ENCODE peak calls at places on chromosomes 16 and 17, in five cellular contexts. One of them, this sample, is unnamed.
A peak's percentile ranks its signal among the peaks of the same experiment; 100 is the strongest.

GRCh38 chr16:76946879-76947278 is 244.1 kb upstream of the MON1B start:
- DNase-seq in mesendoderm: peak; percentile 93
- DNase-seq in activated T-helper 2 cell treated with anti-CD3 and anti-CD28 coated beads, Interferon-gamma antibody, Interleukin-2, Interleukin-4, amounts not matched to agents 10 μg/mL and 5 μg/mL and 100 μg/mL, durations not matched to agents 14 hours and 24 hours and 36 hours: no peak
- DNase-seq in dermis blood vessel endothelial cell: no peak
- DNase-seq in activated CD8-positive, alpha-beta T cell treated with anti-CD3 and anti-CD28 coated beads, Interleukin-2, amount 10 ng/mL, durations not matched to agents 7 days and 5 days: no peak
- DNase-seq in this sample: no peak

GRCh38 chr16:48860341-48860740 is 250.4 kb upstream of the N4BP1 start:
- DNase-seq in mesendoderm: no peak
- DNase-seq in activated T-helper 2 cell treated with anti-CD3 and anti-CD28 coated beads, Interferon-gamma antibody, Interleukin-2, Interleukin-4, amounts not matched to agents 10 μg/mL and 5 μg/mL and 100 μg/mL, durations not matched to agents 14 hours and 24 hours and 36 hours: no peak
- DNase-seq in dermis blood vessel endothelial cell: no peak
- DNase-seq in activated CD8-positive, alpha-beta T cell treated with anti-CD3 and anti-CD28 coated beads, Interleukin-2, amount 10 ng/mL, durations not matched to agents 7 days and 5 days: no peak
- DNase-seq in this sample: no peak

GRCh38 chr17:81021531-81022370 is 13.2 kb upstream of the BAIAP2 start:
- DNase-seq in mesendoderm: no peak
- DNase-seq in activated T-helper 2 cell treated with anti-CD3 and anti-CD28 coated beads, Interferon-gamma antibody, Interleukin-2, Interleukin-4, amounts not matched to agents 10 μg/mL and 5 μg/mL and 100 μg/mL, durations not matched to agents 14 hours and 24 hours and 36 hours: no peak
- DNase-seq in dermis blood vessel endothelial cell: no peak
- DNase-seq in activated CD8-positive, alpha-beta T cell treated with anti-CD3 and anti-CD28 coated beads, Interleukin-2, amount 10 ng/mL, durations not matched to agents 7 days and 5 days: no peak
- DNase-seq in this sample: no peak

GRCh38 chr16:57530104-57530522 is 6.3 kb downstream of the CCDC102A start:
- DNase-seq in mesendoderm: peak; percentile 62
- DNase-seq in activated T-helper 2 cell treated with anti-CD3 and anti-CD28 coated beads, Interferon-gamma antibody, Interleukin-2, Interleukin-4, amounts not matched to agents 10 μg/mL and 5 μg/mL and 100 μg/mL, durations not matched to agents 14 hours and 24 hours and 36 hours: peak; percentile 66
- DNase-seq in dermis blood vessel endothelial cell: peak; percentile 79
- DNase-seq in activated CD8-positive, alpha-beta T cell treated with anti-CD3 and anti-CD28 coated beads, Interleukin-2, amount 10 ng/mL, durations not matched to agents 7 days and 5 days: peak; percentile 88
- DNase-seq in this sample: peak; percentile 40

GRCh38 chr17:41882756-41883155 is 17.5 kb upstream of the KLHL11 start:
- DNase-seq in mesendoderm: no peak
- DNase-seq in activated T-helper 2 cell treated with anti-CD3 and anti-CD28 coated beads, Interferon-gamma antibody, Interleukin-2, Interleukin-4, amounts not matched to agents 10 μg/mL and 5 μg/mL and 100 μg/mL, durations not matched to agents 14 hours and 24 hours and 36 hours: no peak
- DNase-seq in dermis blood vessel endothelial cell: no peak
- DNase-seq in activated CD8-positive, alpha-beta T cell treated with anti-CD3 and anti-CD28 coated beads, Interleukin-2, amount 10 ng/mL, durations not matched to agents 7 days and 5 days: no peak
- DNase-seq in this sample: no peak

GRCh38 chr16:26983426-26983825 is 83.3 kb upstream of the C16orf82 start:
- DNase-seq in mesendoderm: no peak
- DNase-seq in activated T-helper 2 cell treated with anti-CD3 and anti-CD28 coated beads, Interferon-gamma antibody, Interleukin-2, Interleukin-4, amounts not matched to agents 10 μg/mL and 5 μg/mL and 100 μg/mL, durations not matched to agents 14 hours and 24 hours and 36 hours: no peak
- DNase-seq in dermis blood vessel endothelial cell: no peak
- DNase-seq in activated CD8-positive, alpha-beta T cell treated with anti-CD3 and anti-CD28 coated beads, Interleukin-2, amount 10 ng/mL, durations not matched to agents 7 days and 5 days: no peak
- DNase-seq in this sample: no peak

GRCh38 chr17:83100220-83100852 is 20.9 kb downstream of the METRNL start:
- DNase-seq in mesendoderm: no peak
- DNase-seq in activated T-helper 2 cell treated with anti-CD3 and anti-CD28 coated beads, Interferon-gamma antibody, Interleukin-2, Interleukin-4, amounts not matched to agents 10 μg/mL and 5 μg/mL and 100 μg/mL, durations not matched to agents 14 hours and 24 hours and 36 hours: no peak
- DNase-seq in dermis blood vessel endothelial cell: no peak
- DNase-seq in activated CD8-positive, alpha-beta T cell treated with anti-CD3 and anti-CD28 coated beads, Interleukin-2, amount 10 ng/mL, durations not matched to agents 7 days and 5 days: no peak
- DNase-seq in this sample: no peak

GRCh38 chr17:8053600-8053999 is 14.7 kb downstream of the ALOX15B start:
- DNase-seq in mesendoderm: no peak
- DNase-seq in activated T-helper 2 cell treated with anti-CD3 and anti-CD28 coated beads, Interferon-gamma antibody, Interleukin-2, Interleukin-4, amounts not matched to agents 10 μg/mL and 5 μg/mL and 100 μg/mL, durations not matched to agents 14 hours and 24 hours and 36 hours: no peak
- DNase-seq in dermis blood vessel endothelial cell: no peak
- DNase-seq in activated CD8-positive, alpha-beta T cell treated with anti-CD3 and anti-CD28 coated beads, Interleukin-2, amount 10 ng/mL, durations not matched to agents 7 days and 5 days: no peak
- DNase-seq in this sample: no peak

GRCh38 chr16:30924086-30924714 is 828 bp downstream of the FBXL19 start:
- DNase-seq in mesendoderm: peak; percentile 63
- DNase-seq in activated T-helper 2 cell treated with anti-CD3 and anti-CD28 coated beads, Interferon-gamma antibody, Interleukin-2, Interleukin-4, amounts not matched to agents 10 μg/mL and 5 μg/mL and 100 μg/mL, durations not matched to agents 14 hours and 24 hours and 36 hours: no peak
- DNase-seq in dermis blood vessel endothelial cell: no peak
- DNase-seq in activated CD8-positive, alpha-beta T cell treated with anti-CD3 and anti-CD28 coated beads, Interleukin-2, amount 10 ng/mL, durations not matched to agents 7 days and 5 days: no peak
- DNase-seq in this sample: no peak

GRCh38 chr16:65342231-65342866 is 220.5 kb upstream of the CDH11 start:
- DNase-seq in mesendoderm: peak; percentile 44
- DNase-seq in activated T-helper 2 cell treated with anti-CD3 and anti-CD28 coated beads, Interferon-gamma antibody, Interleukin-2, Interleukin-4, amounts not matched to agents 10 μg/mL and 5 μg/mL and 100 μg/mL, durations not matched to agents 14 hours and 24 hours and 36 hours: no peak
- DNase-seq in dermis blood vessel endothelial cell: no peak
- DNase-seq in activated CD8-positive, alpha-beta T cell treated with anti-CD3 and anti-CD28 coated beads, Interleukin-2, amount 10 ng/mL, durations not matched to agents 7 days and 5 days: no peak
- DNase-seq in this sample: no peak

GRCh38 chr17:34736611-34737010 is 157.2 kb downstream of the TMEM132E start:
- DNase-seq in mesendoderm: no peak
- DNase-seq in activated T-helper 2 cell treated with anti-CD3 and anti-CD28 coated beads, Interferon-gamma antibody, Interleukin-2, Interleukin-4, amounts not matched to agents 10 μg/mL and 5 μg/mL and 100 μg/mL, durations not matched to agents 14 hours and 24 hours and 36 hours: no peak
- DNase-seq in dermis blood vessel endothelial cell: no peak
- DNase-seq in activated CD8-positive, alpha-beta T cell treated with anti-CD3 and anti-CD28 coated beads, Interleukin-2, amount 10 ng/mL, durations not matched to agents 7 days and 5 days: no peak
- DNase-seq in this sample: no peak

GRCh38 chr16:68000024-68000423 is 740 bp upstream of the DPEP2 start:
- DNase-seq in mesendoderm: no peak
- DNase-seq in activated T-helper 2 cell treated with anti-CD3 and anti-CD28 coated beads, Interferon-gamma antibody, Interleukin-2, Interleukin-4, amounts not matched to agents 10 μg/mL and 5 μg/mL and 100 μg/mL, durations not matched to agents 14 hours and 24 hours and 36 hours: no peak
- DNase-seq in dermis blood vessel endothelial cell: no peak
- DNase-seq in activated CD8-positive, alpha-beta T cell treated with anti-CD3 and anti-CD28 coated beads, Interleukin-2, amount 10 ng/mL, durations not matched to agents 7 days and 5 days: no peak
- DNase-seq in this sample: no peak

GRCh38 chr16:86303787-86304685 is 206.3 kb upstream of the FOXF1 start:
- DNase-seq in mesendoderm: no peak
- DNase-seq in activated T-helper 2 cell treated with anti-CD3 and anti-CD28 coated beads, Interferon-gamma antibody, Interleukin-2, Interleukin-4, amounts not matched to agents 10 μg/mL and 5 μg/mL and 100 μg/mL, durations not matched to agents 14 hours and 24 hours and 36 hours: no peak
- DNase-seq in dermis blood vessel endothelial cell: peak; percentile 17
- DNase-seq in activated CD8-positive, alpha-beta T cell treated with anti-CD3 and anti-CD28 coated beads, Interleukin-2, amount 10 ng/mL, durations not matched to agents 7 days and 5 days: no peak
- DNase-seq in this sample: no peak

GRCh38 chr17:69402052-69402451 is 12.4 kb upstream of the MAP2K6 start:
- DNase-seq in mesendoderm: no peak
- DNase-seq in activated T-helper 2 cell treated with anti-CD3 and anti-CD28 coated beads, Interferon-gamma antibody, Interleukin-2, Interleukin-4, amounts not matched to agents 10 μg/mL and 5 μg/mL and 100 μg/mL, durations not matched to agents 14 hours and 24 hours and 36 hours: no peak
- DNase-seq in dermis blood vessel endothelial cell: no peak
- DNase-seq in activated CD8-positive, alpha-beta T cell treated with anti-CD3 and anti-CD28 coated beads, Interleukin-2, amount 10 ng/mL, durations not matched to agents 7 days and 5 days: no peak
- DNase-seq in this sample: no peak

This sample was measured in GDM1.